ENCODE peak calls at places on chromosomes 1 and 21, in ten cellular contexts. C is hepatocyte; R is AG09309; M is NB4; Z is CD8-positive, alpha-beta T cell; T is fibroblast of mammary gland; F is HFF-Myc; P is mammary epithelial cell; E is breast epithelium; O is neural progenitor cell. W is an unnamed sample.

GRCh38 chr1:118481091-118481490 is 296.1 kb upstream of the SPAG17 start:
- DNase-seq in C (peak), F (no peak), P (no peak), T (no peak), O (no peak), Z (no peak), E (no peak), M (no peak), R (no peak), W (no peak)

GRCh38 chr1:208270679-208271111 is 26.5 kb upstream of the PLXNA2 start:
- DNase-seq in E (no peak), C (no peak), O (peak), F (no peak), P (no peak), T (no peak), M (no peak), R (no peak), Z (no peak), W (no peak)

GRCh38 chr1:42723511-42723910 is 16.5 kb downstream of the CLDN19 start:
- DNase-seq in T (no peak), C (no peak), R (no peak), M (no peak), P (peak), Z (no peak), F (no peak), O (no peak), E (no peak), W (no peak)

GRCh38 chr1:94079056-94079990 is 41.6 kb downstream of the ABCA4 start:
- DNase-seq in R (no peak), M (no peak), O (peak), Z (no peak), T (no peak), F (no peak), E (no peak), P (no peak), C (no peak), W (no peak)

GRCh38 chr1:197437891-197438853 is 170.1 kb downstream of the CRB1 start:
- DNase-seq in P (no peak), O (no peak), C (no peak), F (no peak), T (peak), R (no peak), E (no peak), Z (no peak), M (no peak), W (no peak)

GRCh38 chr1:149846042-149846441 is 53.3 kb upstream of the BOLA1 start:
- DNase-seq in P (no peak), T (no peak), C (no peak), O (peak), F (no peak), Z (no peak), R (no peak), E (no peak), M (peak), W (no peak)

GRCh38 chr1:15950302-15950701 is 25.6 kb downstream of the ZBTB17 start:
- DNase-seq in M (no peak), C (no peak), P (no peak), F (no peak), Z (no peak), R (no peak), O (no peak), T (no peak), E (no peak), W (no peak)

GRCh38 chr1:207279683-207280082 is 41.8 kb upstream of the CD55 start:
- DNase-seq in T (no peak), E (no peak), F (no peak), O (no peak), R (no peak), Z (no peak), M (no peak), P (no peak), C (no peak), W (no peak)

GRCh38 chr1:165845992-165846748 is 18.8 kb downstream of the UCK2 start:
- DNase-seq in F (no peak), C (no peak), T (no peak), M (no peak), R (no peak), Z (no peak), P (no peak), E (no peak), O (no peak), W (no peak)

GRCh38 chr1:109502368-109502851 is 7.1 kb downstream of the AMIGO1 start:
- DNase-seq in P (no peak), Z (peak), F (no peak), C (no peak), M (no peak), E (no peak), T (no peak), O (no peak), R (no peak), W (no peak)

GRCh38 chr1:66929999-66930822 is 5.4 kb downstream of the MIER1 start:
- DNase-seq in M (peak), T (peak), F (peak), P (peak), O (peak), C (peak), E (peak), Z (peak), R (peak), W (peak)

GRCh38 chr1:111769517-111770146 is 13.9 kb downstream of the DDX20 start:
- DNase-seq in T (peak), R (no peak), Z (peak), E (no peak), F (peak), C (peak), P (peak), O (peak), M (peak), W (no peak)

GRCh38 chr21:31332525-31332924 is 11.5 kb downstream of the TIAM1 start:
- DNase-seq in P (no peak), Z (no peak), R (no peak), F (no peak), M (no peak), E (no peak), O (no peak), T (no peak), C (no peak), W (no peak)

GRCh38 chr1:247277211-247277610 is 21.3 kb downstream of the VN1R5 start:
- DNase-seq in P (no peak), E (no peak), Z (no peak), C (no peak), T (no peak), R (no peak), F (no peak), O (no peak), M (no peak), W (no peak)

GRCh38 chr1:116144151-116144550 is 33.0 kb downstream of the MAB21L3 start:
- DNase-seq in E (no peak), F (no peak), R (no peak), P (no peak), T (no peak), O (no peak), C (no peak), Z (no peak), M (no peak), W (no peak)
- H3K4me3 ChIP-seq in E (no peak), F (no peak), R (no peak), P (no peak), T (no peak), O (no peak), C (no peak), Z (no peak), M (no peak), W (no peak)

DNA sequence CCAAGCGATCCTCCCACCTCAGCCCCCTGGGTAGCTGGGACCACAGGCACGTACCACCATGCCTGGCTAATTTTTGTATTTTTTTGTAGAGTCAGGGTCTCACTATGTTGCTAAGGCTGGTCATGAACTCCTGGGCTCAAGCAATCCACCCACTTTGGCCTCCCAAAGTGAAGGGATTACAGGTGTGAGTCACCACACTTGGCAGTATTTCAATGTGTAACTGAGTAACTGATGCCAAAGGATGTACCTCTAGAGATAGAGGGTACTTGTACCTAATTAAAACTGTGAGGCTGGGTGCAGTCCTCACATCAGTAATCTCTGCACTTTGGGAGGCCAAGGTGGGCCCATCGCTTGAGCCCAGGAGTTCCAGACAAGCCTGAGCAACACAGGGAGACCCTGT is 258.7 kb upstream of the DMRTA2 start:
- DNase-seq in O (no peak), F (no peak), P (peak), R (no peak), C (no peak), Z (no peak), E (no peak), T (peak), M (no peak), W (no peak)
- TF ChIP-seq CTCF in O (no peak), F (no peak), P (no peak), R (no peak), C (no peak), Z (no peak), E (no peak), T (no peak), M (no peak), W (no peak)

GRCh38 chr21:34268493-34268892 is 95.3 kb upstream of the KCNE2 start:
- DNase-seq in C (no peak), O (no peak), Z (no peak), R (no peak), T (no peak), P (no peak), F (no peak), M (no peak), E (no peak), W (no peak)
- H3K4me3 ChIP-seq in C (no peak), O (no peak), Z (no peak), R (no peak), T (no peak), P (no peak), F (no peak), M (no peak), E (no peak), W (no peak)

GRCh38 chr1:174358786-174359453 is 88.8 kb upstream of the GPR52 start:
- DNase-seq in P (no peak), O (no peak), T (no peak), M (no peak), F (no peak), E (no peak), Z (no peak), R (no peak), C (no peak), W (no peak)
- TF ChIP-seq CTCF in P (no peak), O (no peak), T (no peak), M (no peak), F (no peak), E (no peak), Z (no peak), R (no peak), C (no peak), W (no peak)

W was measured in psoas muscle.